ENCODE peak calls at places on chromosomes 3 and 15, in six cellular contexts. One of them, this sample, is unnamed.

GRCh38 chr3:186107148-186108105 is 1.5 kb downstream of the ETV5 start:
- DNase-seq in H54: peak
- DNase-seq in ELR: peak
- DNase-seq in AG09309: no peak
- DNase-seq in fibroblast of pulmonary artery: peak
- DNase-seq in thyroid gland: peak
- DNase-seq in this sample: peak

GRCh38 chr3:56620371-56620770 is 62.7 kb downstream of the TASOR start:
- DNase-seq in H54: no peak
- DNase-seq in AG09309: no peak
- DNase-seq in ELR: no peak
- DNase-seq in thyroid gland: no peak
- DNase-seq in fibroblast of pulmonary artery: peak
- DNase-seq in this sample: peak

GRCh38 chr3:9902372-9903237 is at the start of gene IL17RE:
- DNase-seq in AG09309: no peak
- DNase-seq in ELR: no peak
- DNase-seq in H54: no peak
- DNase-seq in fibroblast of pulmonary artery: no peak
- DNase-seq in thyroid gland: peak
- DNase-seq in this sample: no peak

GRCh38 chr3:177538064-177538742 is 340.9 kb upstream of the TBL1XR1 start:
- DNase-seq in thyroid gland: peak
- DNase-seq in ELR: no peak
- DNase-seq in H54: no peak
- DNase-seq in AG09309: no peak
- DNase-seq in fibroblast of pulmonary artery: peak
- DNase-seq in this sample: peak

GRCh38 chr3:54670269-54671000 is 257.4 kb downstream of the LRTM1 start:
- DNase-seq in fibroblast of pulmonary artery: no peak
- DNase-seq in thyroid gland: no peak
- DNase-seq in H54: no peak
- DNase-seq in AG09309: no peak
- DNase-seq in ELR: no peak
- DNase-seq in this sample: no peak

GRCh38 chr3:9916734-9917680 is at the start of gene IL17RC:
- DNase-seq in thyroid gland: peak
- DNase-seq in AG09309: no peak
- DNase-seq in H54: peak
- DNase-seq in fibroblast of pulmonary artery: peak
- DNase-seq in ELR: peak
- DNase-seq in this sample: peak

GRCh38 chr15:76204558-76204845 is 106.8 kb downstream of the ETFA start:
- DNase-seq in ELR: no peak
- DNase-seq in thyroid gland: no peak
- DNase-seq in H54: no peak
- DNase-seq in AG09309: no peak
- DNase-seq in fibroblast of pulmonary artery: no peak
- DNase-seq in this sample: no peak

GRCh38 chr3:61890167-61890566 is 328.8 kb downstream of the PTPRG start:
- DNase-seq in fibroblast of pulmonary artery: no peak
- DNase-seq in H54: no peak
- DNase-seq in AG09309: no peak
- DNase-seq in ELR: no peak
- DNase-seq in thyroid gland: no peak
- DNase-seq in this sample: no peak

GRCh38 chr3:49674491-49674983 is 386 bp downstream of the APEH start:
- DNase-seq in fibroblast of pulmonary artery: no peak
- DNase-seq in thyroid gland: no peak
- DNase-seq in AG09309: no peak
- DNase-seq in H54: no peak
- DNase-seq in ELR: no peak
- DNase-seq in this sample: no peak